ENCODE peak calls at places on chromosomes 7 and 10, in ten cellular contexts. L, R, S, K, D, V, A, C, B and O are unnamed samples.

GRCh38 chr10:26391701-26392695 is 46.1 kb upstream of the APBB1IP start:
- DNase-seq in R (no peak), V (no peak), S (peak; percentile 50), L (no peak), B (no peak), A (no peak), C (no peak), K (no peak), D (no peak), O (no peak)

GRCh38 chr10:103888113-103888841 is 29.7 kb downstream of the STN1 start:
- DNase-seq in C (peak; percentile 78), S (peak; percentile 96), V (peak; percentile 35), A (peak; percentile 78), B (peak; percentile 86), R (peak; percentile 86), L (no peak), D (peak; percentile 75), K (peak; percentile 72), O (peak; percentile 89)

GRCh38 chr10:89114846-89115625 is 92.1 kb downstream of the CH25H start:
- DNase-seq in V (no peak), L (no peak), A (peak; percentile 58), R (no peak), K (no peak), S (no peak), C (no peak), D (no peak), B (peak; percentile 57), O (no peak)

GRCh38 chr10:95241533-95241932 is 47.5 kb downstream of the ACSM6 start:
- DNase-seq in R (no peak), B (peak; percentile 30), D (no peak), K (peak; percentile 74), V (no peak), L (no peak), A (no peak), C (no peak), S (no peak), O (no peak)

GRCh38 chr10:98263088-98263487 is 4.9 kb downstream of the LOXL4 start:
- DNase-seq in K (no peak), C (no peak), L (no peak), R (no peak), A (no peak), B (no peak), S (no peak), V (no peak), D (no peak), O (no peak)

GRCh38 chr7:55476071-55476803 is 96.1 kb downstream of the VOPP1 start:
- DNase-seq in K (no peak), D (no peak), R (no peak), B (peak; percentile 91), V (no peak), C (no peak), A (peak; percentile 85), S (no peak), L (no peak), O (no peak)

GRCh38 chr7:124497209-124497608 is 268.4 kb downstream of the GPR37 start:
- DNase-seq in R (no peak), V (no peak), C (no peak), A (no peak), L (no peak), D (no peak), B (no peak), S (no peak), K (no peak), O (no peak)

GRCh38 chr7:129134356-129134972 is 10.0 kb upstream of the TSPAN33 start:
- DNase-seq in D (no peak), S (no peak), A (no peak), R (no peak), V (no peak), B (no peak), K (no peak), C (no peak), L (no peak), O (no peak)

GRCh38 chr7:132179681-132180080 is 396.6 kb downstream of the PLXNA4 start:
- DNase-seq in V (no peak), D (no peak), L (no peak), B (no peak), R (no peak), A (no peak), K (peak; percentile 33), C (no peak), S (no peak), O (peak; percentile 50)

GRCh38 chr10:81498152-81498551 is 376.8 kb upstream of the NRG3 start:
- DNase-seq in R (no peak), K (no peak), C (no peak), V (no peak), L (no peak), D (no peak), B (no peak), S (no peak), A (no peak), O (no peak)

GRCh38 chr7:20796565-20796964 is 9.9 kb upstream of the SP8 start:
- DNase-seq in R (no peak), C (no peak), K (no peak), D (no peak), S (no peak), A (no peak), V (no peak), L (no peak), B (no peak), O (no peak)

GRCh38 chr7:20798694-20799121 is 12.0 kb upstream of the SP8 start:
- DNase-seq in K (no peak), L (no peak), C (no peak), V (no peak), R (no peak), A (no peak), D (no peak), S (no peak), B (no peak), O (no peak)

GRCh38 chr7:20797174-20798080 is 10.7 kb upstream of the SP8 start:
- DNase-seq in K (peak; percentile 67), R (no peak), D (peak; percentile 21), V (no peak), A (peak; percentile 9), C (no peak), B (no peak), S (no peak), L (no peak), O (no peak)

GRCh38 chr7:20799566-20800377 is 13.1 kb upstream of the SP8 start:
- DNase-seq in S (no peak), C (no peak), B (no peak), L (no peak), V (no peak), D (no peak), R (no peak), A (no peak), K (no peak), O (no peak)

GRCh38 chr7:20798081-20798693 is 11.5 kb upstream of the SP8 start:
- DNase-seq in R (no peak), K (peak; percentile 86), V (peak; percentile 91), S (peak; percentile 88), A (peak; percentile 55), B (peak; percentile 39), D (peak; percentile 22), C (no peak), L (no peak), O (no peak)
- H3K27ac ChIP-seq in R (no peak overlapping the region), K (no peak overlapping the region), V (no peak overlapping the region), S (no peak overlapping the region), A (no peak overlapping the region), B (no peak overlapping the region), D (no peak overlapping the region), C (no peak overlapping the region), L (no peak overlapping the region), O (no peak overlapping the region)

GRCh38 chr10:71837085-71837827 is 13.8 kb downstream of the PSAP start:
- DNase-seq in L (no peak), B (peak; percentile 39), C (no peak), S (no peak), A (no peak), K (no peak), D (no peak), V (peak; percentile 65), R (no peak), O (no peak)

GRCh38 chr10:71834343-71834674 is 16.7 kb downstream of the PSAP start:
- DNase-seq in L (no peak), R (no peak), A (no peak), S (no peak), C (no peak), V (no peak), K (no peak), D (no peak), B (no peak), O (no peak)

GRCh38 chr10:71838264-71839211 is 12.5 kb downstream of the PSAP start:
- DNase-seq in C (no peak), V (peak; percentile 84), D (no peak), R (no peak), B (peak; percentile 60), S (no peak), L (no peak), K (no peak), A (peak; percentile 53), O (no peak)

GRCh38 chr10:71835671-71836593 is 15.1 kb downstream of the PSAP start:
- DNase-seq in L (no peak), C (peak; percentile 84), D (peak; percentile 72), R (peak; percentile 78), B (peak; percentile 93), V (no peak), S (peak; percentile 75), K (no peak), A (peak; percentile 57), O (peak; percentile 87)

GRCh38 chr10:71836594-71836970 is 14.5 kb downstream of the PSAP start:
- DNase-seq in A (no peak), B (peak; percentile 51), L (no peak), R (no peak), C (no peak), S (no peak), V (no peak), K (no peak), D (no peak), O (no peak)
- H3K4me1 ChIP-seq in A (peaks cover 56% of the 10 kb centered on the region), B (peaks cover 38% of the 10 kb centered on the region), L (peaks cover 11% of the 10 kb centered on the region), R (peaks cover 9% of the 10 kb centered on the region), C (peaks cover 38% of the 10 kb centered on the region), S (no peaks in the 10 kb centered on the region), V (peaks cover 26% of the 10 kb centered on the region), K (peaks cover 74% of the 10 kb centered on the region), D (peaks cover 86% of the 10 kb centered on the region), O (peaks cover 64% of the 10 kb centered on the region)

GRCh38 chr10:124653311-124653710 is 90.9 kb downstream of the FAM53B start:
- DNase-seq in B (no peak), V (no peak), K (no peak), C (no peak), A (no peak), D (no peak), R (no peak), L (no peak), S (no peak), O (no peak)
- H3K27ac ChIP-seq in B (no peak overlapping the region), V (no peak overlapping the region), K (peak overlapping the region; percentile 78), C (no peak overlapping the region), A (no peak overlapping the region), D (peak overlapping the region; percentile 58), R (peak overlapping the region; percentile 66), L (no peak overlapping the region), S (no peak overlapping the region), O (no peak overlapping the region)

GRCh38 chr10:51892313-51892712 is 192.9 kb upstream of the CSTF2T start:
- DNase-seq in K (no peak), R (no peak), A (no peak), B (no peak), S (no peak), D (no peak), V (no peak), L (no peak), C (no peak), O (no peak)
- H3K4me1 ChIP-seq in K (no peaks in the 10 kb centered on the region), R (no peaks in the 10 kb centered on the region), A (no peaks in the 10 kb centered on the region), B (peaks cover 2% of the 10 kb centered on the region), S (no peaks in the 10 kb centered on the region), D (peaks cover 10% of the 10 kb centered on the region), V (no peaks in the 10 kb centered on the region), L (no peaks in the 10 kb centered on the region), C (peaks cover 34% of the 10 kb centered on the region), O (peaks cover 21% of the 10 kb centered on the region)

GRCh38 chr10:787933-788651 is 98.6 kb upstream of the DIP2C start:
- DNase-seq in S (peak; percentile 46), A (peak; percentile 66), K (no peak), R (no peak), D (no peak), L (no peak), C (no peak), B (peak; percentile 86), V (peak; percentile 16), O (peak; percentile 62)
- H3K27ac ChIP-seq in S (no peak overlapping the region), A (peak overlapping the region; percentile 72), K (no peak overlapping the region), R (no peak overlapping the region), D (no peak overlapping the region), L (no peak overlapping the region), C (no peak overlapping the region), B (no peak overlapping the region), V (no peak overlapping the region), O (no peak overlapping the region)